ENCODE peak calls at places on chromosome 9, in five cellular contexts. P is gastrocnemius medialis, I is breast epithelium, A is stomach, Z is HCT116. L is an unnamed sample.

GRCh38 chr9:129198737-129199435 is 20.8 kb upstream of the IER5L start:
- DNase-seq in P (no peak), I (no peak), A (no peak), Z (no peak), L (no peak)

GRCh38 chr9:101081641-101082040 is 53.1 kb downstream of the PLPPR1 start:
- DNase-seq in P (no peak), I (no peak), A (no peak), Z (no peak), L (no peak)

GRCh38 chr9:134965421-134965820 is 47.7 kb upstream of the FCN1 start:
- DNase-seq in P (no peak), I (no peak), A (no peak), Z (no peak), L (no peak)

GRCh38 chr9:83385317-83385716 is 152.9 kb downstream of the FRMD3 start:
- DNase-seq in P (no peak), I (no peak), A (no peak), Z (no peak), L (no peak)

GRCh38 chr9:107051392-107051791 is 188.4 kb downstream of the ZNF462 start:
- DNase-seq in P (no peak), I (no peak), A (no peak), Z (no peak), L (no peak)

GRCh38 chr9:17398351-17398750 is 180.5 kb upstream of the SH3GL2 start:
- DNase-seq in P (no peak), I (no peak), A (no peak), Z (no peak), L (no peak)

GRCh38 chr9:36597412-36598178 is 24.9 kb downstream of the MELK start:
- DNase-seq in P (no peak), I (no peak), A (no peak), Z (peak), L (no peak)

GRCh38 chr9:21782207-21782606 is 20.2 kb upstream of the MTAP start:
- DNase-seq in P (no peak), I (no peak), A (no peak), Z (peak), L (no peak)

GRCh38 chr9:26657958-26658357 is 234.6 kb downstream of the CAAP1 start:
- DNase-seq in P (no peak), I (no peak), A (no peak), Z (no peak), L (no peak)

GRCh38 chr9:127451681-127452480 is 571 bp downstream of the LRSAM1 start:
- DNase-seq in P (peak), I (peak), A (peak), Z (no peak), L (peak)

GRCh38 chr9:70120834-70121510 is 77.3 kb downstream of the MAMDC2 start:
- DNase-seq in P (peak), I (no peak), A (no peak), Z (no peak), L (no peak)

GRCh38 chr9:112033237-112034215 is 136.9 kb downstream of the UGCG start:
- DNase-seq in P (no peak), I (no peak), A (no peak), Z (no peak), L (no peak)

GRCh38 chr9:92158097-92158601 is 42.9 kb upstream of the SPTLC1 start:
- DNase-seq in P (no peak), I (no peak), A (no peak), Z (no peak), L (peak)

GRCh38 chr9:104682642-104683041 is 11.7 kb upstream of the OR13D1 start:
- DNase-seq in P (no peak), I (no peak), A (no peak), Z (peak), L (no peak)

GRCh38 chr9:137112564-137113384 is 1.8 kb downstream of the DPP7 start:
- DNase-seq in P (no peak), I (no peak), A (no peak), Z (no peak), L (no peak)

GRCh38 chr9:68730570-68731227 is 25.7 kb downstream of the PIP5K1B start:
- DNase-seq in P (no peak), I (no peak), A (no peak), Z (no peak), L (no peak)

GRCh38 chr9:68728731-68729130 is 23.7 kb downstream of the PIP5K1B start:
- DNase-seq in P (no peak), I (no peak), A (no peak), Z (no peak), L (no peak)

GRCh38 chr9:68731857-68732256 is 26.8 kb downstream of the PIP5K1B start:
- DNase-seq in P (no peak), I (no peak), A (no peak), Z (no peak), L (no peak)

GRCh38 chr9:68733021-68733405 is 28.0 kb downstream of the PIP5K1B start:
- DNase-seq in P (no peak), I (no peak), A (no peak), Z (no peak), L (no peak)

GRCh38 chr9:68732405-68733020 is 27.5 kb downstream of the PIP5K1B start:
- DNase-seq in P (no peak), I (no peak), A (no peak), Z (no peak), L (no peak)
- H3K27ac ChIP-seq in P (no peak), I (no peak), A (peak), Z (no peak), L (no peak)

GRCh38 chr9:114339130-114339908 is 9.7 kb downstream of the ORM2 start:
- DNase-seq in P (no peak), I (no peak), A (peak), Z (no peak), L (no peak)
- TF ChIP-seq POLR2A in P (no peak), I (no peak), A (no peak), Z (no peak), L (no peak)

GRCh38 chr9:95857122-95857521 is 18.4 kb upstream of the ERCC6L2 start:
- DNase-seq in P (no peak), I (no peak), A (no peak), Z (no peak), L (no peak)
- H3K27ac ChIP-seq in P (no peak), I (no peak), A (no peak), Z (peak), L (no peak)

GRCh38 chr9:87533291-87533690 is 35.6 kb downstream of the DAPK1 start:
- DNase-seq in P (no peak), I (no peak), A (no peak), Z (no peak), L (peak)

GRCh38 chr9:87531370-87532295 is 34.0 kb downstream of the DAPK1 start:
- DNase-seq in P (no peak), I (no peak), A (no peak), Z (no peak), L (no peak)

GRCh38 chr9:87534957-87535356 is 37.3 kb downstream of the DAPK1 start:
- DNase-seq in P (no peak), I (no peak), A (no peak), Z (no peak), L (no peak)

GRCh38 chr9:87537625-87538024 is 40.0 kb downstream of the DAPK1 start:
- DNase-seq in P (no peak), I (no peak), A (no peak), Z (no peak), L (no peak)

GRCh38 chr9:87535817-87536539 is 38.3 kb downstream of the DAPK1 start:
- DNase-seq in P (no peak), I (no peak), A (no peak), Z (no peak), L (no peak)
- TF ChIP-seq POLR2A in P (no peak), I (no peak), A (no peak), Z (no peak), L (no peak)

L was measured in vagina.